ENCODE peak calls at places on chromosomes 12 and 14, in eight cellular contexts. One of them, this sample, is unnamed.

GRCh38 chr12:4918950-4919660 is 9.4 kb downstream of the KCNA1 start:
- DNase-seq in RWPE1: no peak
- DNase-seq in fibroblast of pulmonary artery: no peak
- DNase-seq in epithelial cell of esophagus: no peak
- DNase-seq in H1: no peak
- DNase-seq in GM12865: peak
- DNase-seq in HFFc6: no peak
- DNase-seq in uterus: no peak
- DNase-seq in this sample: peak

GRCh38 chr14:69606258-69606657 is 5.1 kb upstream of the SUSD6 start:
- DNase-seq in RWPE1: no peak
- DNase-seq in fibroblast of pulmonary artery: no peak
- DNase-seq in epithelial cell of esophagus: no peak
- DNase-seq in H1: no peak
- DNase-seq in GM12865: no peak
- DNase-seq in HFFc6: no peak
- DNase-seq in uterus: no peak
- DNase-seq in this sample: no peak

GRCh38 chr12:6614513-6615177 is 7.5 kb upstream of the CHD4 start:
- DNase-seq in RWPE1: no peak
- DNase-seq in fibroblast of pulmonary artery: peak
- DNase-seq in epithelial cell of esophagus: peak
- DNase-seq in H1: no peak
- DNase-seq in GM12865: no peak
- DNase-seq in HFFc6: peak
- DNase-seq in uterus: no peak
- DNase-seq in this sample: no peak

GRCh38 chr12:79487386-79488110 is 203.2 kb downstream of the PAWR start:
- DNase-seq in RWPE1: no peak
- DNase-seq in fibroblast of pulmonary artery: no peak
- DNase-seq in epithelial cell of esophagus: no peak
- DNase-seq in H1: no peak
- DNase-seq in GM12865: no peak
- DNase-seq in HFFc6: no peak
- DNase-seq in uterus: no peak
- DNase-seq in this sample: no peak

GRCh38 chr12:42483534-42483857 is 106.0 kb downstream of the PRICKLE1 start:
- DNase-seq in RWPE1: peak
- DNase-seq in fibroblast of pulmonary artery: no peak
- DNase-seq in epithelial cell of esophagus: no peak
- DNase-seq in H1: no peak
- DNase-seq in GM12865: no peak
- DNase-seq in HFFc6: no peak
- DNase-seq in uterus: peak
- DNase-seq in this sample: no peak

GRCh38 chr14:74502236-74503019 is 8.9 kb downstream of the ISCA2 start:
- DNase-seq in RWPE1: no peak
- DNase-seq in fibroblast of pulmonary artery: peak
- DNase-seq in epithelial cell of esophagus: peak
- DNase-seq in H1: no peak
- DNase-seq in GM12865: peak
- DNase-seq in HFFc6: peak
- DNase-seq in uterus: peak
- DNase-seq in this sample: peak

GRCh38 chr14:37124617-37125016 is 47.8 kb downstream of the SLC25A21 start:
- DNase-seq in RWPE1: no peak
- DNase-seq in fibroblast of pulmonary artery: no peak
- DNase-seq in epithelial cell of esophagus: peak
- DNase-seq in H1: peak
- DNase-seq in GM12865: peak
- DNase-seq in HFFc6: no peak
- DNase-seq in uterus: no peak
- DNase-seq in this sample: no peak

GRCh38 chr12:107320929-107321618 is 227.7 kb upstream of the CRY1 start:
- DNase-seq in RWPE1: peak
- DNase-seq in fibroblast of pulmonary artery: peak
- DNase-seq in epithelial cell of esophagus: peak
- DNase-seq in H1: no peak
- DNase-seq in GM12865: no peak
- DNase-seq in HFFc6: no peak
- DNase-seq in uterus: no peak
- DNase-seq in this sample: no peak

GRCh38 chr12:2138871-2139308 is 86.1 kb downstream of the CACNA1C start:
- DNase-seq in RWPE1: no peak
- DNase-seq in fibroblast of pulmonary artery: no peak
- DNase-seq in epithelial cell of esophagus: no peak
- DNase-seq in H1: no peak
- DNase-seq in GM12865: no peak
- DNase-seq in HFFc6: no peak
- DNase-seq in uterus: no peak
- DNase-seq in this sample: no peak

GRCh38 chr12:119180380-119181040 is 1.8 kb downstream of the HSPB8 start:
- DNase-seq in RWPE1: no peak
- DNase-seq in fibroblast of pulmonary artery: peak
- DNase-seq in epithelial cell of esophagus: peak
- DNase-seq in H1: no peak
- DNase-seq in GM12865: no peak
- DNase-seq in HFFc6: peak
- DNase-seq in uterus: peak
- DNase-seq in this sample: peak

GRCh38 chr14:90820958-90821357 is 4.7 kb upstream of the TTC7B start:
- DNase-seq in RWPE1: peak
- DNase-seq in fibroblast of pulmonary artery: no peak
- DNase-seq in epithelial cell of esophagus: peak
- DNase-seq in H1: no peak
- DNase-seq in GM12865: peak
- DNase-seq in HFFc6: peak
- DNase-seq in uterus: no peak
- DNase-seq in this sample: peak

GRCh38 chr12:124970647-124971402 is 18.1 kb downstream of the DHX37 start:
- DNase-seq in RWPE1: no peak
- DNase-seq in fibroblast of pulmonary artery: no peak
- DNase-seq in epithelial cell of esophagus: no peak
- DNase-seq in H1: no peak
- DNase-seq in GM12865: no peak
- DNase-seq in HFFc6: no peak
- DNase-seq in uterus: no peak
- DNase-seq in this sample: no peak

GRCh38 chr12:93982847-93983315 is 165.5 kb upstream of the PLXNC1 start:
- DNase-seq in RWPE1: peak
- DNase-seq in fibroblast of pulmonary artery: peak
- DNase-seq in epithelial cell of esophagus: peak
- DNase-seq in H1: no peak
- DNase-seq in GM12865: no peak
- DNase-seq in HFFc6: peak
- DNase-seq in uterus: no peak
- DNase-seq in this sample: peak

GRCh38 chr12:19572920-19573558 is 133.7 kb downstream of the AEBP2 start:
- DNase-seq in RWPE1: peak
- DNase-seq in fibroblast of pulmonary artery: peak
- DNase-seq in epithelial cell of esophagus: peak
- DNase-seq in H1: peak
- DNase-seq in GM12865: peak
- DNase-seq in HFFc6: peak
- DNase-seq in uterus: no peak
- DNase-seq in this sample: peak

GRCh38 chr12:19573866-19574265 is 134.6 kb downstream of the AEBP2 start:
- DNase-seq in RWPE1: no peak
- DNase-seq in fibroblast of pulmonary artery: no peak
- DNase-seq in epithelial cell of esophagus: no peak
- DNase-seq in H1: no peak
- DNase-seq in GM12865: no peak
- DNase-seq in HFFc6: no peak
- DNase-seq in uterus: no peak
- DNase-seq in this sample: no peak

GRCh38 chr12:19575307-19576243 is 136.3 kb downstream of the AEBP2 start:
- DNase-seq in RWPE1: peak
- DNase-seq in fibroblast of pulmonary artery: peak
- DNase-seq in epithelial cell of esophagus: peak
- DNase-seq in H1: no peak
- DNase-seq in GM12865: no peak
- DNase-seq in HFFc6: peak
- DNase-seq in uterus: peak
- DNase-seq in this sample: peak

GRCh38 chr12:19576421-19576925 is 137.2 kb downstream of the AEBP2 start:
- DNase-seq in RWPE1: no peak
- DNase-seq in fibroblast of pulmonary artery: no peak
- DNase-seq in epithelial cell of esophagus: no peak
- DNase-seq in H1: no peak
- DNase-seq in GM12865: no peak
- DNase-seq in HFFc6: no peak
- DNase-seq in uterus: no peak
- DNase-seq in this sample: no peak

GRCh38 chr12:19574606-19575005 is 135.3 kb downstream of the AEBP2 start:
- DNase-seq in RWPE1: no peak
- DNase-seq in fibroblast of pulmonary artery: no peak
- DNase-seq in epithelial cell of esophagus: no peak
- DNase-seq in H1: no peak
- DNase-seq in GM12865: peak
- DNase-seq in HFFc6: no peak
- DNase-seq in uterus: no peak
- DNase-seq in this sample: no peak
- TF ChIP-seq CTCF in RWPE1: no peak
- TF ChIP-seq CTCF in fibroblast of pulmonary artery: no peak
- TF ChIP-seq CTCF in epithelial cell of esophagus: no peak
- TF ChIP-seq CTCF in H1: peak
- TF ChIP-seq CTCF in GM12865: no peak
- TF ChIP-seq CTCF in HFFc6: peak
- TF ChIP-seq CTCF in uterus: no peak
- TF ChIP-seq CTCF in this sample: peak

GRCh38 chr12:55132816-55133215 is 6.6 kb downstream of the OR9K2 start:
- DNase-seq in RWPE1: no peak
- DNase-seq in fibroblast of pulmonary artery: no peak
- DNase-seq in epithelial cell of esophagus: no peak
- DNase-seq in H1: no peak
- DNase-seq in GM12865: no peak
- DNase-seq in HFFc6: no peak
- DNase-seq in uterus: no peak
- DNase-seq in this sample: no peak
- TF ChIP-seq CTCF in RWPE1: no peak
- TF ChIP-seq CTCF in fibroblast of pulmonary artery: no peak
- TF ChIP-seq CTCF in epithelial cell of esophagus: peak
- TF ChIP-seq CTCF in H1: peak
- TF ChIP-seq CTCF in GM12865: peak
- TF ChIP-seq CTCF in HFFc6: peak
- TF ChIP-seq CTCF in uterus: no peak
- TF ChIP-seq CTCF in this sample: peak

GRCh38 chr14:28608438-28608837 is 158.1 kb upstream of the FOXG1 start:
- DNase-seq in RWPE1: no peak
- DNase-seq in fibroblast of pulmonary artery: peak
- DNase-seq in epithelial cell of esophagus: no peak
- DNase-seq in H1: no peak
- DNase-seq in GM12865: no peak
- DNase-seq in HFFc6: no peak
- DNase-seq in uterus: no peak
- DNase-seq in this sample: peak

GRCh38 chr14:28613526-28613925 is 153.1 kb upstream of the FOXG1 start:
- DNase-seq in RWPE1: no peak
- DNase-seq in fibroblast of pulmonary artery: no peak
- DNase-seq in epithelial cell of esophagus: no peak
- DNase-seq in H1: no peak
- DNase-seq in GM12865: no peak
- DNase-seq in HFFc6: no peak
- DNase-seq in uterus: no peak
- DNase-seq in this sample: no peak

GRCh38 chr14:28612414-28612813 is 154.2 kb upstream of the FOXG1 start:
- DNase-seq in RWPE1: no peak
- DNase-seq in fibroblast of pulmonary artery: no peak
- DNase-seq in epithelial cell of esophagus: no peak
- DNase-seq in H1: no peak
- DNase-seq in GM12865: no peak
- DNase-seq in HFFc6: no peak
- DNase-seq in uterus: no peak
- DNase-seq in this sample: no peak

GRCh38 chr14:28603606-28604005 is 163.0 kb upstream of the FOXG1 start:
- DNase-seq in RWPE1: peak
- DNase-seq in fibroblast of pulmonary artery: peak
- DNase-seq in epithelial cell of esophagus: peak
- DNase-seq in H1: no peak
- DNase-seq in GM12865: no peak
- DNase-seq in HFFc6: no peak
- DNase-seq in uterus: no peak
- DNase-seq in this sample: peak

DNA sequence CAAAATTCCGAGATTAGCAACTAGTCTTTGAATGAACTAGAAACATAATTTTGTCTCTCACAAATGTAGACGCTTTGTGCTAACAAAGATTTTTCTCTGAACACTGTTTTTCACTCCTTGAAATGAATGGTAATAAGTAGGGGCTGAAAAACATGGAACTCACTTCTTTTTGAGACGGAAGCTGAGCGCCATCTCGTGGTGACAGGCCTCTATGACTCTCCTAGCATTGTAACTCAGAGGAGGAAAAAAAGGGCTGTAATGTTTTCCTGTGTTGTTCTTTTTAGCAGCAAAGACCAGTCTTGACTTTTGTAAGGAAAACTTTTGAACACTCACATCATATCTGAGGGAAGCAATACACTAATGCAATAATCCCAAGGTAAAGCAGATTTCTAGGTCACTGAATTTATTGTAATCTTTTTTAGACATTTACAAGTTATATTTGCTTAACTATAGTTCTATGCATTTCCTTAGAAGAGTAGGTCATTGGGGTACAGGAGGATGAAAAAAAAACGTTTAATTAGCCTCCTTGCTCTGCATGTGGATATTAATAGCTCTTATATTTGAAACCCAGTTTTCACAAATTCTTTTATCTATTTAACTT is 157.3 kb upstream of the FOXG1 start:
- DNase-seq in RWPE1: peak
- DNase-seq in fibroblast of pulmonary artery: peak
- DNase-seq in epithelial cell of esophagus: peak
- DNase-seq in H1: peak
- DNase-seq in GM12865: peak
- DNase-seq in HFFc6: peak
- DNase-seq in uterus: no peak
- DNase-seq in this sample: peak
- TF ChIP-seq CTCF in RWPE1: peak
- TF ChIP-seq CTCF in fibroblast of pulmonary artery: peak
- TF ChIP-seq CTCF in epithelial cell of esophagus: peak
- TF ChIP-seq CTCF in H1: peak
- TF ChIP-seq CTCF in GM12865: peak
- TF ChIP-seq CTCF in HFFc6: peak
- TF ChIP-seq CTCF in uterus: no peak
- TF ChIP-seq CTCF in this sample: peak

DNA sequence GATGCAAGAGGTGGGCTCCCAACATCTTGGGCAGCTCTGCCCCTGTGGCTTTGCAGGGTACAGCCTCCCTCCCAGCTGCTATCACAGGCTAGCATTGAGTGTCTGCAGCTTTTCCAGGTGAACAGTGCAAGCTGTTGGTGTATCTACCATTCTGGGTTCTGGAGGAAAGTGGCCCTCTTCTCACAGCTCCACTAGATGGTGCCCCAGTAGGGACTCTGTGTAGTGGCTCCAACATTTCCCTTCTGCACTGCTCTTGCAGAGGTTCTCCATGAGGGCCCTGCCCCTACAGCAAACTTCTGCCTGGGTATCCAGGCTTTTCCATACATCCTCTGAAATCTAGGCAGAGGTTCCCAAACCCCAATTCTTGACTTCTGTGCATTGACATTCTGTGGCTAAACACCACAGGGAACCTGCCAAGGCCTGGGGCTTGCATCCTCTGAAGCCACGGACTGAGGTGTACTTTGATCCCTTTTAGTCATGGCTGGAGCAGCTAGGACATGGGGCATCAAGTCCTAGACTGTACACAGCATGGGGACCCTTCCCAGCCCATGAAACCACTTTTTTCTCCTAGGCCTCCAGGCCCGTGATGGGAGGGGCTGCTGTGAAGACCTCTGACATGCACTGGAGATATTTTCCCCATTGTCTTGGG is 24.0 kb upstream of the SLC38A1 start:
- DNase-seq in RWPE1: no peak
- DNase-seq in fibroblast of pulmonary artery: peak
- DNase-seq in epithelial cell of esophagus: peak
- DNase-seq in H1: no peak
- DNase-seq in GM12865: no peak
- DNase-seq in HFFc6: peak
- DNase-seq in uterus: no peak
- DNase-seq in this sample: peak
- TF ChIP-seq CTCF in RWPE1: no peak
- TF ChIP-seq CTCF in fibroblast of pulmonary artery: peak
- TF ChIP-seq CTCF in epithelial cell of esophagus: no peak
- TF ChIP-seq CTCF in H1: no peak
- TF ChIP-seq CTCF in GM12865: no peak
- TF ChIP-seq CTCF in HFFc6: peak
- TF ChIP-seq CTCF in uterus: no peak
- TF ChIP-seq CTCF in this sample: peak

This sample was measured in fibroblast of mammary gland.